ENCODE peak calls at places on chromosomes 7 and 10, in four cellular contexts. N is thoracic aorta, B is GM13976, Z is mesothelial cell of epicardium. V is an unnamed sample.

GRCh38 chr10:113965077-113965476 is 78.6 kb upstream of the ADRB1 start:
- DNase-seq in N (no peak), B (no peak), Z (no peak), V (peak)

GRCh38 chr7:14242186-14242585 is 252.7 kb upstream of the ETV1 start:
- DNase-seq in N (no peak), B (no peak), Z (no peak), V (no peak)

GRCh38 chr10:37442882-37443281 is 317.5 kb downstream of the ANKRD30A start:
- DNase-seq in N (no peak), B (no peak), Z (no peak), V (no peak)

GRCh38 chr7:96346291-96346953 is 24.5 kb upstream of the SLC25A13 start:
- DNase-seq in N (no peak), B (no peak), Z (no peak), V (no peak)

GRCh38 chr7:36303202-36304098 is 86.2 kb upstream of the ANLN start:
- DNase-seq in N (peak), B (no peak), Z (no peak), V (peak)

GRCh38 chr7:2661096-2661449 is 26.9 kb upstream of the AMZ1 start:
- DNase-seq in N (no peak), B (no peak), Z (no peak), V (no peak)

GRCh38 chr10:27147701-27148100 is 6.5 kb downstream of the YME1L1 start:
- DNase-seq in N (no peak), B (no peak), Z (no peak), V (no peak)

GRCh38 chr7:93147358-93147757 is 827 bp downstream of the SAMD9L start:
- DNase-seq in N (no peak), B (peak), Z (no peak), V (no peak)

GRCh38 chr10:75088640-75089039 is 22.8 kb upstream of the SAMD8 start:
- DNase-seq in N (no peak), B (no peak), Z (no peak), V (no peak)

GRCh38 chr10:70780370-70780760 is 4.8 kb downstream of the TBATA start:
- DNase-seq in N (no peak), B (no peak), Z (peak), V (peak)

GRCh38 chr10:49176310-49177268 is 11.6 kb downstream of the TMEM273 start:
- DNase-seq in N (no peak), B (no peak), Z (no peak), V (no peak)

GRCh38 chr7:2452074-2452507 is 24.1 kb downstream of the GRIFIN start:
- DNase-seq in N (no peak), B (peak), Z (no peak), V (no peak)

GRCh38 chr10:113415246-113415645 is 137.6 kb upstream of the HABP2 start:
- DNase-seq in N (no peak), B (no peak), Z (no peak), V (no peak)

GRCh38 chr7:2893411-2893861 is 49.3 kb upstream of the GNA12 start:
- DNase-seq in N (no peak), B (peak), Z (no peak), V (no peak)

GRCh38 chr7:158452331-158452730 is 135.3 kb downstream of the PTPRN2 start:
- DNase-seq in N (no peak), B (no peak), Z (no peak), V (no peak)

GRCh38 chr10:48523212-48523819 is 81.6 kb downstream of the ARHGAP22 start:
- DNase-seq in N (peak), B (no peak), Z (peak), V (peak)

GRCh38 chr7:76356115-76356514 is 2.7 kb downstream of the YWHAG start:
- DNase-seq in N (no peak), B (no peak), Z (no peak), V (no peak)

GRCh38 chr10:103808784-103809183 is 46.6 kb downstream of the SH3PXD2A start:
- DNase-seq in N (no peak), B (no peak), Z (no peak), V (no peak)

GRCh38 chr7:120856621-120857352 is 1.2 kb downstream of the TSPAN12 start:
- DNase-seq in N (no peak), B (peak), Z (peak), V (peak)

GRCh38 chr10:48602401-48603135 is 2.3 kb downstream of the ARHGAP22 start:
- DNase-seq in N (no peak), B (no peak), Z (peak), V (peak)

GRCh38 chr10:30674796-30675195 is 45.2 kb upstream of the LYZL2 start:
- DNase-seq in N (no peak), B (no peak), Z (no peak), V (no peak)

GRCh38 chr7:18087031-18087686 is 59.5 kb upstream of the PRPS1L1 start:
- DNase-seq in N (no peak), B (peak), Z (peak), V (no peak)

GRCh38 chr7:148084138-148084537 is 506.4 kb upstream of the C7orf33 start:
- DNase-seq in N (no peak), B (no peak), Z (peak), V (no peak)

GRCh38 chr10:128971324-128971723 is 495.7 kb upstream of the MGMT start:
- DNase-seq in N (no peak), B (no peak), Z (no peak), V (no peak)

GRCh38 chr7:114901771-114902170 is 20.1 kb upstream of the MDFIC start:
- DNase-seq in N (no peak), B (no peak), Z (no peak), V (no peak)

GRCh38 chr10:70296406-70296899 is 12.6 kb upstream of the NPFFR1 start:
- DNase-seq in N (peak), B (no peak), Z (no peak), V (peak)

GRCh38 chr10:44323838-44324237 is 61.1 kb downstream of the CXCL12 start:
- DNase-seq in N (no peak), B (no peak), Z (no peak), V (no peak)

GRCh38 chr10:69498711-69499471 is 47.6 kb downstream of the TSPAN15 start:
- DNase-seq in N (no peak), B (no peak), Z (no peak), V (no peak)

GRCh38 chr10:104033401-104033930 is 52.2 kb downstream of the COL17A1 start:
- DNase-seq in N (no peak), B (peak), Z (no peak), V (peak)

GRCh38 chr10:77603529-77603927 is 34.1 kb downstream of the KCNMA1 start:
- DNase-seq in N (no peak), B (no peak), Z (no peak), V (no peak)

GRCh38 chr10:107727762-107728317 is 563.3 kb upstream of the SORCS1 start:
- DNase-seq in N (no peak), B (no peak), Z (no peak), V (no peak)

GRCh38 chr7:102912742-102913141 is at the start of gene LRRC17:
- DNase-seq in N (no peak), B (no peak), Z (peak), V (no peak)

GRCh38 chr7:23520582-23520981 is 11.2 kb downstream of the TRA2A start:
- DNase-seq in N (no peak), B (no peak), Z (no peak), V (no peak)

GRCh38 chr7:80707318-80707717 is 68.9 kb downstream of the CD36 start:
- DNase-seq in N (no peak), B (no peak), Z (no peak), V (no peak)

GRCh38 chr7:108596560-108596959 is 26.9 kb downstream of the DNAJB9 start:
- DNase-seq in N (no peak), B (no peak), Z (no peak), V (no peak)

GRCh38 chr10:24988831-24989769 is 26.9 kb downstream of the ENKUR start:
- DNase-seq in N (no peak), B (no peak), Z (no peak), V (no peak)

GRCh38 chr7:41033526-41033925 is 669.4 kb downstream of the INHBA start:
- DNase-seq in N (no peak), B (no peak), Z (no peak), V (no peak)

DNA sequence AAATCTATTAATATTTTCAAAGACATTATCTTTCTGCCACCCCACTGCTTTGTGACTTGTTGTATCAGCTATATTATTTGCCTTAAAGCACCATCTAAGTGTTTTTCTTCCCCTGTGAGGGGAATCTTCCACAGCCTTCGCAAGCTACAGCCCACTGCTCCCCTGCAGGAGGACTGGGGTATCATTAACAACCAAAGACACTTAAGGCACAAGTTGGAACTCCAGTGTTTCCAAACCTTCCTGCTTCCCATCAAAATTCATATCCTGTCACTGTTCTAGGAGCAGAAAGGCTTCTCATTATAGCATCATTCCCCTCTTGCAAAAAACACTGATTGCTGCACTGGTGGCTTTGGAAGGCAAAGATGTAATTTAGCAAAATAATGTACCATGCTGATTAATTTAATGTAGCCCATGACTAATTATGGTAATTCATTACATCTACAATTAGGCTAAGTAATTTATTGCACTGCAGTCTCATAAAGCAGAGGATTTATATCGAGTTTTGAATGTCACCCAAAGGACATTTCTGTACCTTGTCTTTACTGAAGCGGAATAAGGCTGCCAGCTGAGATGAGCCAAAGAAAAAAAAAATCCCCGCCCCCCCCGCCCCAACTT is 207.1 kb downstream of the SKAP2 start:
- DNase-seq in N (no peak), B (no peak), Z (no peak), V (no peak)
- TF ChIP-seq CTCF in N (no peak), B (no peak), Z (no peak), V (no peak)

GRCh38 chr10:112330154-112330553 is 43.8 kb upstream of the ACSL5 start:
- DNase-seq in N (no peak), B (peak), Z (no peak), V (no peak)

GRCh38 chr10:112332509-112333228 is 41.2 kb upstream of the ACSL5 start:
- DNase-seq in N (no peak), B (no peak), Z (no peak), V (peak)

GRCh38 chr10:112332022-112332421 is 41.9 kb upstream of the ACSL5 start:
- DNase-seq in N (no peak), B (no peak), Z (no peak), V (no peak)

GRCh38 chr10:112333452-112333851 is 40.5 kb upstream of the ACSL5 start:
- DNase-seq in N (no peak), B (no peak), Z (no peak), V (no peak)

DNA sequence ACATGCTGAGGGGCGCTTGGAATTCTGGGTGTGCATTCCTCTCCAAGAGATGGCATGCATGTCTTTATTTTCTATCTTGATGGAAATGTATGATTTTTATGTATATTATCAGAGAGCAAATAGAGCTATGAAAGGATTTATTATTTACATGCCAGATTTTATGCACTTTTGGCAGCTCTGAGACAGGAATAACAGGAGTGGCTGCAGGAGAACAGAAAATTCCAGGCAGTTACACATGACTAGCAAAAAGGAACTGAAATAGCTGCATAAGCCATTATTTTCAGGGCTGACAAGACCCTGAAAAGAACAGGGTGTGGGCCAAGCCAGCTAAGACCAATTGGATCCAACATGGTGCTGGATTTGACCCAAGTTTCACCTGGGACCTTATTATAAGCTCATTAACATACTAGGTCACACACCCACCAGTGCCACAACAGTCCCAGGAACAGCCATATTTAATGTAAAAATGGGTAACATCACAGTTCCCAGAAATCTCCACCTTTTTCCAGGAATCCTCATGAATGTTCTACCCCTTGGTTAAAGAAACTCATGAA is 43.2 kb upstream of the ACSL5 start:
- DNase-seq in N (no peak), B (no peak), Z (no peak), V (no peak)
- TF ChIP-seq CTCF in N (no peak), B (no peak), Z (no peak), V (no peak)

GRCh38 chr10:123142701-123143161 is 5.2 kb upstream of the HMX2 start:
- DNase-seq in N (no peak), B (peak), Z (no peak), V (no peak)
- TF ChIP-seq CTCF in N (no peak), B (no peak), Z (no peak), V (no peak)

DNA sequence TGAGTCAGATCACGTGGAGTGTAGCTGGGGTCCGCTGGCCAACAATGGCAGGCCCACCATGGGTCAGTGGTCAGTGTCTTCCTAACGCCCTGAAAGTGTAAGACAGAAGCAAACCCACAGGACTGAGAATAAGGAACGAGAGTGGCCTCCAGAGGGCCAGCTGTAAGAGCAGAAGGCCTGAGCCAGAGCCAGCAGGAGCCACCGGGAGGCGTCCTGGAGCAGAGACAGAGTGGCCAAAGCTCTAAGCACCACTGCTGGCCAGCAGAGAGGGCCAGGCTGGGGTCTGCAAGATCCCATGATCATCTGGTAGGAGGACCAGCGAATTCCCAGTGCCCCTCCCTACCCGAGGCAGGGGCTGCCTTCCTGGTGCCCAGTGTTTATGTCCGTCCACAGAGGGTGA is 9.2 kb downstream of the CCDC201 start:
- DNase-seq in N (no peak), B (no peak), Z (no peak), V (no peak)
- TF ChIP-seq CTCF in N (no peak), B (no peak), Z (no peak), V (no peak)

GRCh38 chr10:33245343-33245742 is 89.1 kb downstream of the NRP1 start:
- DNase-seq in N (no peak), B (no peak), Z (no peak), V (no peak)
- TF ChIP-seq CTCF in N (no peak), B (no peak), Z (no peak), V (no peak)

V was measured in right atrium auricular region.